ENCODE peak calls at places on chromosomes 5 and 9, in five cellular contexts. S is ELF-1, D is naive B cell, R is GM04504, Y is mucosa of gallbladder. Z is an unnamed sample.

GRCh38 chr9:93126825-93127368 is 7.2 kb downstream of the NINJ1 start:
- DNase-seq in S (peak), D (no peak), R (no peak), Y (no peak), Z (peak)

GRCh38 chr5:131386124-131386523 is 122.3 kb downstream of the CDC42SE2 start:
- DNase-seq in S (no peak), D (no peak), R (no peak), Y (no peak), Z (no peak)

GRCh38 chr9:137234055-137234697 is 3.5 kb downstream of the SLC34A3 start:
- DNase-seq in S (no peak), D (no peak), R (no peak), Y (no peak), Z (no peak)

GRCh38 chr9:8266861-8267260 is 467.3 kb upstream of the DMAC1 start:
- DNase-seq in S (no peak), D (no peak), R (no peak), Y (no peak), Z (no peak)

GRCh38 chr5:170219615-170220014 is 13.2 kb upstream of the C5orf58 start:
- DNase-seq in S (no peak), D (no peak), R (peak), Y (no peak), Z (no peak)

GRCh38 chr5:83472508-83473343 is 1.2 kb downstream of the VCAN start:
- DNase-seq in S (peak), D (no peak), R (no peak), Y (peak), Z (peak)

GRCh38 chr9:13750061-13750460 is 470.6 kb upstream of the MPDZ start:
- DNase-seq in S (no peak), D (no peak), R (peak), Y (no peak), Z (no peak)

GRCh38 chr9:122005597-122005996 is 87.5 kb downstream of the TTLL11 start:
- DNase-seq in S (no peak), D (no peak), R (no peak), Y (no peak), Z (no peak)

GRCh38 chr9:98995059-98995665 is 51.5 kb downstream of the COL15A1 start:
- DNase-seq in S (no peak), D (no peak), R (no peak), Y (peak), Z (no peak)

GRCh38 chr9:16571127-16571848 is 299.2 kb downstream of the BNC2 start:
- DNase-seq in S (no peak), D (no peak), R (no peak), Y (no peak), Z (no peak)

GRCh38 chr5:107557051-107557658 is 113.6 kb downstream of the EFNA5 start:
- DNase-seq in S (peak), D (no peak), R (no peak), Y (no peak), Z (peak)

GRCh38 chr5:179143446-179143845 is 83.3 kb downstream of the ZNF354C start:
- DNase-seq in S (peak), D (no peak), R (peak), Y (no peak), Z (no peak)

GRCh38 chr9:98415782-98416181 is 160.3 kb upstream of the TBC1D2 start:
- DNase-seq in S (no peak), D (no peak), R (no peak), Y (no peak), Z (no peak)

GRCh38 chr9:14358523-14358922 is 44.6 kb upstream of the NFIB start:
- DNase-seq in S (no peak), D (no peak), R (no peak), Y (no peak), Z (no peak)

GRCh38 chr5:83059341-83059740 is 17.9 kb downstream of the TMEM167A start:
- DNase-seq in S (no peak), D (no peak), R (no peak), Y (no peak), Z (no peak)

GRCh38 chr9:35333551-35333950 is 156.4 kb upstream of the RUSC2 start:
- DNase-seq in S (no peak), D (no peak), R (no peak), Y (no peak), Z (no peak)

GRCh38 chr9:88773627-88774244 is 217.5 kb upstream of the S1PR3 start:
- DNase-seq in S (no peak), D (no peak), R (no peak), Y (no peak), Z (no peak)

GRCh38 chr9:129280236-129281231 is 102.5 kb upstream of the IER5L start:
- DNase-seq in S (no peak), D (no peak), R (no peak), Y (no peak), Z (peak)

GRCh38 chr5:154356256-154356655 is 89.5 kb upstream of the SAP30L start:
- DNase-seq in S (no peak), D (no peak), R (no peak), Y (no peak), Z (no peak)

GRCh38 chr5:41793156-41793770 is 77.0 kb downstream of the OXCT1 start:
- DNase-seq in S (no peak), D (no peak), R (peak), Y (no peak), Z (no peak)

GRCh38 chr9:93480728-93481324 is 27.4 kb upstream of the FAM120AOS start:
- DNase-seq in S (peak), D (no peak), R (no peak), Y (no peak), Z (no peak)

GRCh38 chr9:77403244-77403643 is 225.9 kb downstream of the VPS13A start:
- DNase-seq in S (no peak), D (no peak), R (no peak), Y (no peak), Z (no peak)

GRCh38 chr9:125861405-125862063 is 114.4 kb downstream of the PBX3 start:
- DNase-seq in S (no peak), D (no peak), R (no peak), Y (no peak), Z (no peak)

GRCh38 chr5:148794729-148795590 is 31.5 kb upstream of the ADRB2 start:
- DNase-seq in S (no peak), D (peak), R (peak), Y (no peak), Z (no peak)

GRCh38 chr9:99299214-99300102 is 77.4 kb downstream of the SEC61B start:
- DNase-seq in S (no peak), D (no peak), R (peak), Y (no peak), Z (no peak)

GRCh38 chr5:148586796-148587195 is 67.5 kb downstream of the HTR4 start:
- DNase-seq in S (no peak), D (no peak), R (no peak), Y (no peak), Z (no peak)